ENCODE peak calls at places on chromosome 11, in seven cellular contexts. H is endothelial cell; D is left ventricle myocardium inferior; L is EH; Z is cardiac muscle cell; P is naive thymus-derived CD4-positive, alpha-beta T cell; O is ELF-1. R is an unnamed sample.

GRCh38 chr11:73538381-73538872 is 59.5 kb downstream of the FAM168A start:
- DNase-seq in H (no peak), Z (peak), P (no peak), D (no peak), L (peak), O (peak), R (no peak)

GRCh38 chr11:114040706-114041211 is 18.8 kb upstream of the ZBTB16 start:
- DNase-seq in P (no peak), L (peak), O (peak), H (no peak), Z (peak), D (no peak), R (no peak)

GRCh38 chr11:35932641-35933571 is 11.0 kb upstream of the LDLRAD3 start:
- DNase-seq in O (no peak), P (no peak), Z (peak), D (no peak), L (peak), H (no peak), R (no peak)

GRCh38 chr11:67303132-67303988 is at the start of gene SSH3:
- DNase-seq in P (peak), D (peak), L (peak), H (peak), O (peak), Z (peak), R (peak)

GRCh38 chr11:69343401-69344321 is 49.7 kb downstream of the MYEOV start:
- DNase-seq in L (no peak), P (no peak), H (no peak), Z (no peak), O (no peak), D (no peak), R (no peak)

GRCh38 chr11:1028616-1029015 is 7.9 kb downstream of the MUC6 start:
- DNase-seq in Z (no peak), L (no peak), H (no peak), D (no peak), O (no peak), P (no peak), R (no peak)

GRCh38 chr11:126474888-126475626 is 119.6 kb downstream of the ST3GAL4 start:
- DNase-seq in H (peak), Z (peak), P (no peak), O (no peak), D (no peak), L (no peak), R (no peak)

GRCh38 chr11:18696638-18697225 is 1.8 kb upstream of the TMEM86A start:
- DNase-seq in H (no peak), O (no peak), D (no peak), L (peak), P (no peak), Z (no peak), R (no peak)

GRCh38 chr11:116542386-116542785 is 230.4 kb downstream of the BUD13 start:
- DNase-seq in L (no peak), P (no peak), D (no peak), H (no peak), O (no peak), Z (no peak), R (no peak)

GRCh38 chr11:27460571-27460970 is 12.0 kb downstream of the LGR4 start:
- DNase-seq in P (no peak), L (no peak), O (no peak), Z (no peak), H (no peak), D (no peak), R (no peak)

GRCh38 chr11:1671658-1672057 is 25.3 kb upstream of the KRTAP5-6 start:
- DNase-seq in P (no peak), D (no peak), L (no peak), Z (no peak), O (no peak), H (no peak), R (no peak)

GRCh38 chr11:71948314-71949027 is 19.6 kb downstream of the RNF121 start:
- DNase-seq in D (no peak), H (no peak), Z (peak), P (no peak), L (no peak), O (no peak), R (no peak)

GRCh38 chr11:28727254-28727653 is 619.1 kb downstream of the METTL15 start:
- DNase-seq in O (no peak), P (no peak), D (no peak), H (no peak), Z (peak), L (peak), R (no peak)

GRCh38 chr11:112967082-112967481 is 5.9 kb downstream of the NCAM1 start:
- DNase-seq in D (no peak), L (no peak), P (no peak), H (no peak), Z (no peak), O (no peak), R (no peak)

GRCh38 chr11:43868852-43869567 is 11.6 kb upstream of the ALKBH3 start:
- DNase-seq in P (no peak), H (no peak), Z (peak), D (no peak), L (peak), O (no peak), R (no peak)

GRCh38 chr11:77819921-77820564 is 479 bp downstream of the RSF1 start:
- DNase-seq in D (peak), Z (peak), O (peak), P (no peak), H (peak), L (peak), R (no peak)

GRCh38 chr11:86151188-86152005 is 82.5 kb upstream of the PICALM start:
- DNase-seq in P (no peak), Z (peak), L (peak), D (peak), H (no peak), O (peak), R (no peak)

GRCh38 chr11:19352736-19353110 is 112.0 kb upstream of the E2F8 start:
- DNase-seq in O (peak), D (no peak), Z (no peak), L (no peak), H (no peak), P (no peak), R (no peak)

GRCh38 chr11:28833670-28834069 is 725.5 kb downstream of the METTL15 start:
- DNase-seq in O (no peak), Z (peak), H (no peak), P (no peak), L (peak), D (no peak), R (no peak)

GRCh38 chr11:73478737-73479347 is 102.6 kb downstream of the RELT start:
- DNase-seq in D (no peak), P (no peak), H (peak), Z (peak), O (peak), L (peak), R (no peak)

GRCh38 chr11:35142481-35143207 is 3.7 kb downstream of the CD44 start:
- DNase-seq in P (no peak), O (no peak), Z (peak), H (no peak), L (peak), D (no peak), R (no peak)

GRCh38 chr11:120756931-120757330 is 245.4 kb downstream of the GRIK4 start:
- DNase-seq in D (no peak), P (no peak), O (peak), L (no peak), H (no peak), Z (no peak), R (no peak)

GRCh38 chr11:77172666-77172982 is 44.6 kb downstream of the MYO7A start:
- DNase-seq in D (no peak), H (no peak), P (no peak), O (no peak), L (peak), Z (peak), R (no peak)

GRCh38 chr11:57153448-57153847 is 28.3 kb upstream of the LRRC55 start:
- DNase-seq in L (no peak), O (no peak), D (no peak), H (no peak), P (no peak), Z (no peak), R (no peak)

GRCh38 chr11:63698976-63699733 is 17.9 kb downstream of the RTN3 start:
- DNase-seq in O (no peak), H (no peak), D (no peak), P (no peak), L (no peak), Z (peak), R (no peak)

GRCh38 chr11:78605296-78605695 is 30.6 kb upstream of the NARS2 start:
- DNase-seq in D (no peak), P (no peak), Z (peak), L (peak), H (no peak), O (no peak), R (no peak)

GRCh38 chr11:24357620-24358386 is 139.1 kb upstream of the LUZP2 start:
- DNase-seq in L (no peak), D (no peak), O (no peak), P (no peak), Z (no peak), H (no peak), R (no peak)

R was measured in cerebellar nuclear complex.